ENCODE peak calls at places on chromosome 9, in six cellular contexts. H is mucosa of descending colon, G is heart left ventricle, B is tibial nerve, O is ascending aorta, F is vagina. X is an unnamed sample.

GRCh38 chr9:134063088-134063875 is 4.5 kb downstream of the BRD3 start:
- DNase-seq in H (peak; percentile 19), G (peak; percentile 14), B (no peak), O (peak; percentile 58), F (no peak), X (no peak)

GRCh38 chr9:116279230-116279629 is 125.6 kb downstream of the PAPPA start:
- DNase-seq in H (no peak), G (no peak), B (no peak), O (no peak), F (no peak), X (no peak)

GRCh38 chr9:104984541-104984940 is 56.6 kb upstream of the ABCA1 start:
- DNase-seq in H (no peak), G (no peak), B (no peak), O (no peak), F (no peak), X (no peak)

GRCh38 chr9:99732715-99733114 is 89.0 kb upstream of the NR4A3 start:
- DNase-seq in H (no peak), G (no peak), B (no peak), O (no peak), F (no peak), X (peak; percentile 3)

GRCh38 chr9:119273984-119274665 is 95.1 kb downstream of the BRINP1 start:
- DNase-seq in H (no peak), G (no peak), B (no peak), O (no peak), F (no peak), X (no peak)

GRCh38 chr9:15977438-15977837 is 424.6 kb downstream of the CCDC171 start:
- DNase-seq in H (no peak), G (no peak), B (no peak), O (no peak), F (no peak), X (no peak)

GRCh38 chr9:112554516-112554915 is 67.9 kb downstream of the KIAA1958 start:
- DNase-seq in H (no peak), G (no peak), B (no peak), O (no peak), F (no peak), X (no peak)

GRCh38 chr9:83280259-83280658 is 217.3 kb upstream of the RASEF start:
- DNase-seq in H (no peak), G (no peak), B (no peak), O (no peak), F (no peak), X (no peak)

GRCh38 chr9:35074791-35075190 is 2.4 kb upstream of the VCP start:
- DNase-seq in H (no peak), G (no peak), B (no peak), O (no peak), F (no peak), X (no peak)

GRCh38 chr9:4297795-4298254 is 2.0 kb downstream of the GLIS3 start:
- DNase-seq in H (peak; percentile 80), G (peak; percentile 52), B (peak; percentile 16), O (peak; percentile 88), F (no peak), X (peak; percentile 77)

GRCh38 chr9:138118601-138119071 is 241.1 kb downstream of the CACNA1B start:
- DNase-seq in H (no peak), G (no peak), B (no peak), O (peak; percentile 31), F (no peak), X (no peak)

GRCh38 chr9:138119202-138120027 is 241.8 kb downstream of the CACNA1B start:
- DNase-seq in H (no peak), G (no peak), B (no peak), O (peak; percentile 53), F (no peak), X (no peak)

GRCh38 chr9:138121438-138122050 is 244.0 kb downstream of the CACNA1B start:
- DNase-seq in H (no peak), G (no peak), B (no peak), O (no peak), F (no peak), X (no peak)

GRCh38 chr9:138120511-138121437 is 243.2 kb downstream of the CACNA1B start:
- DNase-seq in H (no peak), G (no peak), B (no peak), O (no peak), F (no peak), X (no peak)

DNA sequence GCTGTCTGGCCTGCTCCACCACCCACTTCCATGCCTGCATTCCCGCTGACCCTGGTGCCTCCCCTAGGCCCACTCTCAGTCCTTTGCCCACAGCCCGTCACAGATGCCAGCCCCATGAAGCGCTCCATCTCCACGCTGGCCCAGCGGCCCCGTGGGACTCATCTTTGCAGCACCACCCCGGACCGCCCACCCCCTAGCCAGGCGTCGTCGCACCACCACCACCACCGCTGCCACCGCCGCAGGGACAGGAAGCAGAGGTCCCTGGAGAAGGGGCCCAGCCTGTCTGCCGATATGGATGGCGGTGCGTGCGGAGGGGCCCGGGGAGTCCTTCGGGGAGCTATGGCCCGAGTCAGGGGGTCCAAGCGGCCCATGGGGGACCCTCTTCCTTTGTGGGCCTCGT is 242.5 kb downstream of the CACNA1B start:
- DNase-seq in H (no peak), G (no peak), B (no peak), O (no peak), F (no peak), X (no peak)
- H3K9me3 ChIP-seq in H (no peaks in the 10 kb centered on the region), G (no peaks in the 10 kb centered on the region), B (no peaks in the 10 kb centered on the region), O (no peaks in the 10 kb centered on the region), F (no peaks in the 10 kb centered on the region), X (no peaks in the 10 kb centered on the region)

GRCh38 chr9:37412431-37413151 is 9.9 kb upstream of the GRHPR start:
- DNase-seq in H (no peak), G (no peak), B (no peak), O (no peak), F (no peak), X (no peak)

GRCh38 chr9:37414503-37414943 is 8.0 kb upstream of the GRHPR start:
- DNase-seq in H (no peak), G (no peak), B (no peak), O (no peak), F (no peak), X (no peak)

GRCh38 chr9:37413311-37413710 is 9.2 kb upstream of the GRHPR start:
- DNase-seq in H (no peak), G (no peak), B (no peak), O (no peak), F (no peak), X (no peak)

GRCh38 chr9:37417252-37417803 is 5.2 kb upstream of the GRHPR start:
- DNase-seq in H (no peak), G (no peak), B (no peak), O (no peak), F (no peak), X (no peak)

GRCh38 chr9:37415011-37415719 is 7.3 kb upstream of the GRHPR start:
- DNase-seq in H (peak; percentile 67), G (peak; percentile 68), B (peak; percentile 45), O (peak; percentile 84), F (no peak), X (peak; percentile 89)
- H3K4me3 ChIP-seq in H (no peak overlapping the region), G (peak overlapping the region; percentile 12), B (no peak overlapping the region), O (peak overlapping the region; percentile 43), F (no peak overlapping the region), X (no peak overlapping the region)

GRCh38 chr9:127384901-127385300 is 12.1 kb upstream of the SLC2A8 start:
- DNase-seq in H (no peak), G (no peak), B (no peak), O (peak; percentile 39), F (no peak), X (no peak)
- TF ChIP-seq CTCF in H (no peak), G (no peak), B (no peak), O (no peak), F (no peak), X (no peak)

DNA sequence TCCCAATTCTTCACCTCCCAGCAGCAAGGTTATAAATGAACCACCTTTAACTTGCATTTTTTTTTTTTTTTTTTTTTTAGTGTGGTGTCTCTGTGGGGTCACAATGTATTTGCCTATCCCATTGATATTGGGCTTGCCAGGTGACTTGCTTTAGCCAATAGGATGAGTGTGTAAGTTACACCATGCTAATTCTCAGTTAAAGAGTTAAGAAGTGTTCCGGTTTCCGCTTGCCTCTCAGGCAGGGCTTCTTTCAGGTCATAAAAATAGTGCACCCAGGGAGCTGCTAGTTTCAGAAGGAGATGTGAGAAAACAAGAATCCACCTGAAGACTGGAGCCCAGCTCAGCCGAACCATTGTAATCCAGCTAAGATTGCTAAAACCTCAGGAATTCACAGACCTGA is 84.2 kb upstream of the PTPRD start:
- DNase-seq in H (no peak), G (no peak), B (no peak), O (no peak), F (no peak), X (no peak)
- H3K9me3 ChIP-seq in H (peaks cover 1% of the 10 kb centered on the region), G (no peaks in the 10 kb centered on the region), B (no peaks in the 10 kb centered on the region), O (no peaks in the 10 kb centered on the region), F (no peaks in the 10 kb centered on the region), X (no peaks in the 10 kb centered on the region)

GRCh38 chr9:18438951-18439350 is 35.0 kb upstream of the ADAMTSL1 start:
- DNase-seq in H (no peak), G (no peak), B (no peak), O (no peak), F (no peak), X (no peak)

GRCh38 chr9:18437315-18438200 is 36.4 kb upstream of the ADAMTSL1 start:
- DNase-seq in H (no peak), G (peak; percentile 41), B (no peak), O (peak; percentile 71), F (no peak), X (peak; percentile 27)

GRCh38 chr9:18442629-18443491 is 31.1 kb upstream of the ADAMTSL1 start:
- DNase-seq in H (peak; percentile 74), G (peak; percentile 72), B (peak; percentile 54), O (peak; percentile 83), F (no peak), X (peak; percentile 71)

GRCh38 chr9:18441245-18441644 is 32.7 kb upstream of the ADAMTSL1 start:
- DNase-seq in H (no peak), G (no peak), B (no peak), O (no peak), F (no peak), X (no peak)

GRCh38 chr9:18438300-18438925 is 35.5 kb upstream of the ADAMTSL1 start:
- DNase-seq in H (peak; percentile 24), G (peak; percentile 26), B (no peak), O (peak; percentile 78), F (no peak), X (peak; percentile 17)
- H3K4me3 ChIP-seq in H (no peak overlapping the region), G (peak overlapping the region; percentile 53), B (peak overlapping the region; percentile 37), O (peak overlapping the region; percentile 70), F (peak overlapping the region; percentile 45), X (no peak overlapping the region)

X was measured in body of pancreas.